ENCODE peak calls at places on chromosomes 11 and 22, in five cellular contexts. Y is H1, V is GM12878, Z is HepG2, U is NT2/D1. E is an unnamed sample.

GRCh38 chr22:35742342-35743100 is 24.8 kb downstream of the APOL5 start:
- DNase-seq in Y (no peak), V (no peak), Z (no peak), U (no peak), E (peak)

GRCh38 chr22:36221799-36222751 is 17.3 kb downstream of the APOL2 start:
- DNase-seq in Y (peak), V (no peak), Z (peak), U (peak), E (peak)

GRCh38 chr22:22906907-22907550 is 19.4 kb downstream of the IGLL5 start:
- DNase-seq in Y (no peak), V (no peak), Z (no peak), U (no peak), E (no peak)

GRCh38 chr11:8610532-8611116 is 16.6 kb upstream of the STK33 start:
- DNase-seq in Y (no peak), V (no peak), Z (no peak), U (no peak), E (no peak)

GRCh38 chr11:72230764-72231365 is 6.3 kb downstream of the INPPL1 start:
- DNase-seq in Y (no peak), V (no peak), Z (no peak), U (no peak), E (no peak)

GRCh38 chr11:44877908-44878459 is 72.7 kb downstream of the TP53I11 start:
- DNase-seq in Y (no peak), V (no peak), Z (no peak), U (no peak), E (no peak)

GRCh38 chr22:29157759-29158535 is 47.7 kb upstream of the EMID1 start:
- DNase-seq in Y (no peak), V (no peak), Z (peak), U (no peak), E (no peak)

GRCh38 chr22:36073476-36073875 is 44.9 kb upstream of the RBFOX2 start:
- DNase-seq in Y (no peak), V (no peak), Z (no peak), U (no peak), E (no peak)

GRCh38 chr11:13007702-13008435 is 1.2 kb upstream of the RASSF10 start:
- DNase-seq in Y (no peak), V (no peak), Z (peak), U (no peak), E (no peak)

GRCh38 chr11:110527146-110527545 is 97.4 kb downstream of the FDX1 start:
- DNase-seq in Y (no peak), V (no peak), Z (no peak), U (no peak), E (no peak)

GRCh38 chr11:129453293-129453721 is 77.7 kb downstream of the BARX2 start:
- DNase-seq in Y (no peak), V (no peak), Z (no peak), U (peak), E (no peak)
- TF ChIP-seq SUZ12 in Y (no peak), V (no peak), Z (no peak), U (no peak), E (no peak)

DNA sequence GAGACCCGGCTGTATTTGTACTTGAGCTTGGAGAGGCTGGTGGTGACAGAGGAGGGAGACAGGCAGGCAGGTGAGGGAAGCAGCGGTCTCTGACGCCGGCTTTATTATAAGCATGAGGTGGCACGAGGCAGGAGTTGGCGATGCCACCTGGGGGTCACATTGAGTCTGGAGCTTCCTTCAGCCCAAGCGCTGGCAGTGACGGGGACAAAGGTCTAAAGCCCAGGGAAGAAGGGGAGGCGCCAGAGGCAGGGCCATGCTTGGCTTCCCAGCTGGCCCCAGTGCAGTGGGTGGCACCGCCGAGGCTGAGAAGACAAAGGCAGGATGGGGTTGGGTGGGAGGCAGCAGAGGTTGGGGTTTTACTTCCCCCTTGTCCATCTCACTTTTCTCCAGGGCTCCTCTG is 4.5 kb downstream of the FXYD2 start:
- DNase-seq in Y (no peak), V (no peak), Z (no peak), U (no peak), E (no peak)
- TF ChIP-seq SUZ12 in Y (no peak), V (no peak), Z (no peak), U (no peak), E (no peak)

GRCh38 chr11:26994579-26995210 is 783 bp downstream of the FIBIN start:
- DNase-seq in Y (no peak), V (no peak), Z (no peak), U (no peak), E (no peak)
- TF ChIP-seq SUZ12 in Y (no peak), V (no peak), Z (no peak), U (no peak), E (no peak)

DNA sequence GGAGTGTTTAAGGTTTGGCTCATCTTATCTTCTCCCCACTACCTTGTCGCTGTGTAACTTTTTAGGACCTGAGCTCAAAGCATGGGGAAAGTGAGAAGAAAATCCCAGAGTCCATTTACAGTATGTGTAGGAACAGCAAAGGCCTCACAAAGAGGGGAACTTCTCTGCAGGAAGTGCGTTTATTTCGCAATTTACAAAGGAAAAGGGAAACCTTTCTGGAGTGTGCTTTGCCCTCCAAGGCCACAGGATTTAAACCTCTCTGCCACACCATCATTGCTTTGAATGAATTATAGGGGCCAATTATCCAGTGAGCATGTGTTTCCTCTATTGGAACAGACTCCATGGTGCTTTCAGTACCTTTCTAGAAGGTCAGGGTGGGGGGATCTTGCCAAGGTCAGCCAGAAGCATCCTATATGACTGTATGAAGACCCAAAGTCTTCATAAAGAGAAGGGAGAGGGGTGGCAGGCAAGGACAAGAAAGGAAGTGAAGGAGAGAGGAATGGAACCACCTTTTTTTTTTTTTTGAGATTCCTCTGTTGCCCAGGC is 68.1 kb upstream of the LMO2 start:
- DNase-seq in Y (no peak), V (no peak), Z (no peak), U (no peak), E (no peak)
- TF ChIP-seq SUZ12 in Y (no peak), V (no peak), Z (no peak), U (no peak), E (no peak)

GRCh38 chr11:106381895-106382294 is 304.4 kb downstream of the AASDHPPT start:
- DNase-seq in Y (peak), V (no peak), Z (no peak), U (no peak), E (no peak)
- TF ChIP-seq SUZ12 in Y (no peak), V (no peak), Z (no peak), U (no peak), E (no peak)

GRCh38 chr11:95337972-95338429 is 107.0 kb upstream of the SESN3 start:
- DNase-seq in Y (no peak), V (no peak), Z (no peak), U (peak), E (no peak)

GRCh38 chr11:95338430-95338991 is 107.5 kb upstream of the SESN3 start:
- DNase-seq in Y (no peak), V (no peak), Z (no peak), U (peak), E (no peak)

GRCh38 chr11:95335989-95336388 is 105.0 kb upstream of the SESN3 start:
- DNase-seq in Y (no peak), V (no peak), Z (no peak), U (no peak), E (no peak)

GRCh38 chr11:95339554-95339953 is 108.6 kb upstream of the SESN3 start:
- DNase-seq in Y (no peak), V (no peak), Z (no peak), U (no peak), E (no peak)

DNA sequence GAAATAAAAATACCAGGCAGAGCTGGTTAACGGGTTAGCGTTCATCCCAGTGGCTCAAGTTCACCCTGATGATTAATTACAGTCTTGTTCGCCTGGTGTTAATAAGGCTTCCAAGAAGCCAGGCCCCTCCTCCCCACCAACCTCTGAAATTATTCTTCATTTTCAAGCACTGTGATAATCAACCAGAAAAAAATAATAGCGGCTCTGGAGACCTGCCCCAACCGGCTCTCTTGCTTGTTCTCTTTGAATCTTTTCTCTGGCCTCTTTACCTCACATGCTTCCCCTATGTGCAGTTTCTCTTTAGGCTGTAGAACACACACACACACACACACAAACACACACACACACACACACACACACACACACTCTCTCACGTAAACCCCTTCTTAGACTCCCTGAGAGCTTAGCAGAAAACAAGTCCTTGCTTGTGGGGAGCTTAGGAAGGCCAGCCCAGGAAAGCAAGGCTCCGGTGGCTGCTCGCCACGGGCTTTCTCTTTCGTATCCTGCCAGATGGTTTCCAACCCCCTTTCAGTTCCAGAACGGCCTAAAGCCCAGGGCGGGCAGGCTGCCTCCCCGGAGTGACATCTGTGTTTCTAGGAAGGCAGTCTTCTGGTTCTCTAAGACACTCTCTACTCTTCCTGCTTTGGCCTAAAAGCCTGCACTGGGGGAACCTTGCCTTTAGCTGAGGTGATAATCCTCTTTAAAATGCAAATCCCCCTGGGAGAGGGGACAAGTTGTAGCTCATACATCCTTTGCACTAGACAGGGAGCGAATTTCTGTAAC is 106.4 kb upstream of the SESN3 start:
- DNase-seq in Y (no peak), V (peak), Z (no peak), U (peak), E (no peak)
- TF ChIP-seq SUZ12 in Y (no peak), V (no peak), Z (no peak), U (no peak), E (no peak)

GRCh38 chr22:49727881-49728563 is 99.7 kb downstream of the BRD1 start:
- DNase-seq in Y (no peak), V (no peak), Z (no peak), U (no peak), E (no peak)

GRCh38 chr22:49726022-49726681 is 101.5 kb downstream of the BRD1 start:
- DNase-seq in Y (no peak), V (no peak), Z (no peak), U (no peak), E (no peak)

GRCh38 chr22:49727191-49727880 is 100.3 kb downstream of the BRD1 start:
- DNase-seq in Y (no peak), V (no peak), Z (no peak), U (no peak), E (no peak)

GRCh38 chr22:49725516-49725915 is 102.2 kb downstream of the BRD1 start:
- DNase-seq in Y (no peak), V (no peak), Z (no peak), U (no peak), E (no peak)

DNA sequence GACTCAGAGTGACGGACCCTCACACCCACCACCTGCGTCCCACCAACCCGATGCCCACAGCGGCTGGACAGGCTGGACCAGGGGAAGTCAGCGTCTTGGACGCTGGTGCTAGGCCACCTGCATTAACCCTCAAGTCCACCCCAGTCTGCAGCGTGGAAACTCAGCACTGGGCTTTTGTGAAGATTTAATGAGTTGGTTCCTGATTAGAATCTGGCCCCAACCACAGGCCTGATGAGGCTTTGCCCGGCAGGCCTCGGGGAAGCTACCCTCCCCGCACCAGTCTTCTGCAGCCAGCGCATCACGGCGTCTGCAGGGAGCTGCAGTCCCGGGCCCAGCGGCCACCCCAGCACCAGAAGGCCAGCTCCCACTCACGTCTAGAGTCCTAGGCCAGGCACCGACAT is 101.0 kb downstream of the BRD1 start:
- DNase-seq in Y (no peak), V (no peak), Z (no peak), U (no peak), E (no peak)
- TF ChIP-seq SUZ12 in Y (no peak), V (no peak), Z (no peak), U (no peak), E (no peak)

DNA sequence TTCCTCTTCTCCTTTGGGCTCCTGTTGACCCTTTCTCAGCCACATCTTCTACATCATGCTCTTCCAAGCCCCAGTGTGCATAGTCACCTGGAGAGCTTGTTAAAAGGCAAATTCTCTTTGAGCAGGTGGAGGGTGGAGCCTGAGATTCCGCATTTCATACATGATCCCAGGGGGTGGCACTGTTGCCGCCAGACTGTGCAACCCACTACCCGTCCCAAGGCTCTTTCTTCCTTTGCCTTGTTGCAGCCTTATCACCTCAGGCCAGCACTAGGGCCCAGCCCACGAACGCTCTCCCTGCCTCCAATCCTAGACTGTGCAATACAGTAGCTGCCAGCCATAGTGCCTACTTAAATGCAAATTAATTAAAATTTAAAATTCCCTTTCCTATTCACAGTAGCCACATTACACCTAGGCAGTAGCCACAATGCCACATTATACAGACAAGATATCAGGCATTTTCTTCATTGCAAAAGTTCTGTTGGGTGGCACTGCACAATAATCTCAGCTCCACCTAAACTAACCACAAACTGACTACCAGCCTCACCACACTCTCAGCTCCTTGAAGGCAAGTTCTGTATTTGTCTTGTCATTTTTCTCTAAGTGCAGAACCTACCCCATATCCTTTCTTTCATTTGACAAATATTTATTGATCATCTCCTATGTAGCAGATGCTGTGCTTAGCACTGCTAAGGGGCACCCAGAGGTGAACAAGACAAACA is 4.6 kb upstream of the KCNJ5 start:
- DNase-seq in Y (no peak), V (no peak), Z (no peak), U (no peak), E (peak)
- TF ChIP-seq SUZ12 in Y (no peak), V (no peak), Z (no peak), U (no peak), E (no peak)

GRCh38 chr11:130451261-130452019 is 3.0 kb downstream of the ADAMTS15 start:
- DNase-seq in Y (no peak), V (no peak), Z (no peak), U (no peak), E (no peak)

GRCh38 chr11:130448039-130448415 is 418 bp upstream of the ADAMTS15 start:
- DNase-seq in Y (no peak), V (no peak), Z (no peak), U (no peak), E (no peak)

GRCh38 chr11:130449246-130449990 is 973 bp downstream of the ADAMTS15 start:
- DNase-seq in Y (no peak), V (no peak), Z (no peak), U (no peak), E (no peak)

GRCh38 chr11:130448416-130449068 is at the start of gene ADAMTS15:
- DNase-seq in Y (peak), V (no peak), Z (peak), U (peak), E (peak)

GRCh38 chr11:130449996-130450419 is 1.6 kb downstream of the ADAMTS15 start:
- DNase-seq in Y (peak), V (no peak), Z (no peak), U (peak), E (no peak)
- TF ChIP-seq SUZ12 in Y (no peak), V (no peak), Z (no peak), U (no peak), E (no peak)

GRCh38 chr11:3041699-3042098 is 15.5 kb downstream of the CARS1 start:
- DNase-seq in Y (no peak), V (no peak), Z (no peak), U (no peak), E (no peak)
- TF ChIP-seq SUZ12 in Y (no peak), V (no peak), Z (no peak), U (no peak), E (no peak)

E was measured in HEK293T.